ENCODE peak calls at places on chromosomes 6 and 20, in seven cellular contexts. One of them, this sample, is unnamed.

GRCh38 chr6:111717621-111718020 is 111.9 kb upstream of the TRAF3IP2 start:
- DNase-seq in cardiac fibroblast: no peak
- DNase-seq in breast epithelium: no peak
- DNase-seq in LNCaP clone FGC: no peak
- DNase-seq in body of pancreas: no peak
- DNase-seq in upper lobe of right lung: no peak
- DNase-seq in astrocyte of the spinal cord: no peak
- DNase-seq in this sample: no peak

GRCh38 chr6:122709922-122710512 is 69.5 kb upstream of the FABP7 start:
- DNase-seq in cardiac fibroblast: no peak
- DNase-seq in breast epithelium: no peak
- DNase-seq in LNCaP clone FGC: no peak
- DNase-seq in body of pancreas: no peak
- DNase-seq in upper lobe of right lung: no peak
- DNase-seq in astrocyte of the spinal cord: no peak
- DNase-seq in this sample: no peak

GRCh38 chr6:104483225-104483834 is 376.4 kb downstream of the HACE1 start:
- DNase-seq in cardiac fibroblast: peak
- DNase-seq in breast epithelium: no peak
- DNase-seq in LNCaP clone FGC: no peak
- DNase-seq in body of pancreas: no peak
- DNase-seq in upper lobe of right lung: no peak
- DNase-seq in astrocyte of the spinal cord: peak
- DNase-seq in this sample: peak

GRCh38 chr6:8764733-8765132 is 329.4 kb upstream of the SLC35B3 start:
- DNase-seq in cardiac fibroblast: no peak
- DNase-seq in breast epithelium: no peak
- DNase-seq in LNCaP clone FGC: no peak
- DNase-seq in body of pancreas: no peak
- DNase-seq in upper lobe of right lung: no peak
- DNase-seq in astrocyte of the spinal cord: no peak
- DNase-seq in this sample: no peak

GRCh38 chr20:22984611-22985010 is 50.5 kb upstream of the SSTR4 start:
- DNase-seq in cardiac fibroblast: no peak
- DNase-seq in breast epithelium: no peak
- DNase-seq in LNCaP clone FGC: no peak
- DNase-seq in body of pancreas: no peak
- DNase-seq in upper lobe of right lung: no peak
- DNase-seq in astrocyte of the spinal cord: no peak
- DNase-seq in this sample: no peak

GRCh38 chr6:1720620-1721322 is 111.1 kb downstream of the FOXC1 start:
- DNase-seq in cardiac fibroblast: no peak
- DNase-seq in breast epithelium: no peak
- DNase-seq in LNCaP clone FGC: peak
- DNase-seq in body of pancreas: no peak
- DNase-seq in upper lobe of right lung: no peak
- DNase-seq in astrocyte of the spinal cord: no peak
- DNase-seq in this sample: no peak

GRCh38 chr6:37520926-37521325 is 21.2 kb upstream of the CCDC167 start:
- DNase-seq in cardiac fibroblast: no peak
- DNase-seq in breast epithelium: no peak
- DNase-seq in LNCaP clone FGC: no peak
- DNase-seq in body of pancreas: no peak
- DNase-seq in upper lobe of right lung: no peak
- DNase-seq in astrocyte of the spinal cord: no peak
- DNase-seq in this sample: no peak

GRCh38 chr20:51422912-51423667 is 119.4 kb downstream of the NFATC2 start:
- DNase-seq in cardiac fibroblast: no peak
- DNase-seq in breast epithelium: no peak
- DNase-seq in LNCaP clone FGC: no peak
- DNase-seq in body of pancreas: no peak
- DNase-seq in upper lobe of right lung: no peak
- DNase-seq in astrocyte of the spinal cord: no peak
- DNase-seq in this sample: no peak

GRCh38 chr6:41859356-41859755 is 35.8 kb downstream of the USP49 start:
- DNase-seq in cardiac fibroblast: no peak
- DNase-seq in breast epithelium: no peak
- DNase-seq in LNCaP clone FGC: peak
- DNase-seq in body of pancreas: no peak
- DNase-seq in upper lobe of right lung: no peak
- DNase-seq in astrocyte of the spinal cord: no peak
- DNase-seq in this sample: no peak

GRCh38 chr6:106163966-106164877 is 78.1 kb downstream of the PRDM1 start:
- DNase-seq in cardiac fibroblast: peak
- DNase-seq in breast epithelium: no peak
- DNase-seq in LNCaP clone FGC: no peak
- DNase-seq in body of pancreas: no peak
- DNase-seq in upper lobe of right lung: peak
- DNase-seq in astrocyte of the spinal cord: peak
- DNase-seq in this sample: peak

GRCh38 chr6:157255079-157255478 is 68.2 kb downstream of the TMEM242 start:
- DNase-seq in cardiac fibroblast: no peak
- DNase-seq in breast epithelium: no peak
- DNase-seq in LNCaP clone FGC: no peak
- DNase-seq in body of pancreas: no peak
- DNase-seq in upper lobe of right lung: no peak
- DNase-seq in astrocyte of the spinal cord: no peak
- DNase-seq in this sample: no peak

DNA sequence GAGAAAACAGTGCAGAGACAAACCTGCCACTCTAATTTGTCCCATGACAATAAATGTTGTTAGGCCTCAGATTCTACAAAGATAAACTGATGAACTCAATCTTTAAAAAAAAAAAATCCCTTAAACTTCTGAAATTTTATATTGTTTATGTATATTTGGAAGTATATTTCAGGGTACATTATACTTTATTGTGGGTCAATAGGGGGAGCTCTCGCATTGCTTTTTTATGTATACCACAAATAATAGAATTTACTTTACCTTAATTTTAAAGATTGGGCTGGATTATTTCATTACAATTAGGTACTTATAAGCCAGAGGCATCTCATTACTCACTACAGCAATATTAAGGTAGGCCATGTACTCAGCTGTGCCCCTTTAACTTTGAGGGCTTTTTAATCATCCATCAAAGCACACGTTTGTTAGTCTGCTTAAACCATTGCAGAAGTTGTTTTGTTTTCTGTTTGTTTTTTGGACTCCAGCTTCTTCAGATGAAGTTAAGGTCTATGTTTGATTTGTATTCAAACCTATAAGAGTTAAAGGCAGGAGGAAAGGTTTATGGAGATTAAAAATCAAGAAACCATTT is 56.3 kb upstream of the EYA4 start:
- DNase-seq in cardiac fibroblast: peak
- DNase-seq in breast epithelium: no peak
- DNase-seq in LNCaP clone FGC: no peak
- DNase-seq in body of pancreas: no peak
- DNase-seq in upper lobe of right lung: no peak
- DNase-seq in astrocyte of the spinal cord: peak
- DNase-seq in this sample: peak
- TF ChIP-seq CTCF in cardiac fibroblast: peak
- TF ChIP-seq CTCF in breast epithelium: peak
- TF ChIP-seq CTCF in LNCaP clone FGC: peak
- TF ChIP-seq CTCF in body of pancreas: peak
- TF ChIP-seq CTCF in upper lobe of right lung: peak
- TF ChIP-seq CTCF in astrocyte of the spinal cord: peak
- TF ChIP-seq CTCF in this sample: peak

GRCh38 chr6:2900221-2900807 is 2.8 kb downstream of the SERPINB9 start:
- DNase-seq in cardiac fibroblast: no peak
- DNase-seq in breast epithelium: no peak
- DNase-seq in LNCaP clone FGC: no peak
- DNase-seq in body of pancreas: no peak
- DNase-seq in upper lobe of right lung: no peak
- DNase-seq in astrocyte of the spinal cord: no peak
- DNase-seq in this sample: no peak
- H3K4me3 ChIP-seq in cardiac fibroblast: peak
- H3K4me3 ChIP-seq in breast epithelium: no peak
- H3K4me3 ChIP-seq in LNCaP clone FGC: no peak
- H3K4me3 ChIP-seq in body of pancreas: no peak
- H3K4me3 ChIP-seq in upper lobe of right lung: peak
- H3K4me3 ChIP-seq in astrocyte of the spinal cord: no peak
- H3K4me3 ChIP-seq in this sample: no peak

DNA sequence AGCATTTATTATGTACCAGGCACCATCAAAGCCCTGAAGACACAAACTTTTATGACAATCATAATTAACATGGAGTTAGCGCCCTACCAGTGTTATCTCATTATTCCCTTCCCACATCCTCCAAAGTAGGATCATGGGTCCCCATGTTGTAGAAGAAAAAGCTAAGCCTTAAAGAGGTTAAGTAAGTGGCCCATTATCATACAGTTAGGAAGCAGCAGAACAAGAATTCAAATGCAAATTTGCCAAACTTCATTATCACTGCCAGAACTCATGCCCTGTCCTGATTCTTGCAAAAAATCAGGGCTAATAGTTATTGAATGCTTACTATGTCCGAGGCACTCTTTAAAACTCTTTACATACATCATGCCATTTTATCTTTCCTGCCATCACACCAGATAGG is 310.6 kb downstream of the ZNF217 start:
- DNase-seq in cardiac fibroblast: no peak
- DNase-seq in breast epithelium: no peak
- DNase-seq in LNCaP clone FGC: no peak
- DNase-seq in body of pancreas: no peak
- DNase-seq in upper lobe of right lung: no peak
- DNase-seq in astrocyte of the spinal cord: no peak
- DNase-seq in this sample: no peak
- TF ChIP-seq CTCF in cardiac fibroblast: no peak
- TF ChIP-seq CTCF in breast epithelium: no peak
- TF ChIP-seq CTCF in LNCaP clone FGC: no peak
- TF ChIP-seq CTCF in body of pancreas: no peak
- TF ChIP-seq CTCF in upper lobe of right lung: no peak
- TF ChIP-seq CTCF in astrocyte of the spinal cord: no peak
- TF ChIP-seq CTCF in this sample: no peak

DNA sequence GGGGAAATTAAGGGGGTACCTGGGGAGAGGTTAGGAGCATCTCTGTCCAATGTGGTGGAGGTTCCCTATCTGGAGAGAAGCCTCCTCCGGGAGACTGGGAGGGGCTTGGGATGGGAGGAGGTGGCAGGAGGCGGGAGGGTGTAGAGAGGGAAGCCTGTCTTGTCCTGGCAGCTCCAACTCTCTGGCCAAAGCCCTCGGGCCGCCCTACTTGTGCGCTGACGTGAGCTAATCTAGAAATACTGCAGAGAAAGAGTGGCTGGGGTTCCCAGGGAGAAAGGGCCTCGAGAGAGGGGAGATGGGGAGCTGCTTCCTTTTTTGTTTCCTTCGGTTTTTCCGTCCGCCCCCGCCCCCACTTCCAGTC is 1.6 kb upstream of the SLC32A1 start:
- DNase-seq in cardiac fibroblast: no peak
- DNase-seq in breast epithelium: no peak
- DNase-seq in LNCaP clone FGC: no peak
- DNase-seq in body of pancreas: no peak
- DNase-seq in upper lobe of right lung: no peak
- DNase-seq in astrocyte of the spinal cord: no peak
- DNase-seq in this sample: no peak
- H3K4me3 ChIP-seq in cardiac fibroblast: no peak
- H3K4me3 ChIP-seq in breast epithelium: no peak
- H3K4me3 ChIP-seq in LNCaP clone FGC: no peak
- H3K4me3 ChIP-seq in body of pancreas: no peak
- H3K4me3 ChIP-seq in upper lobe of right lung: no peak
- H3K4me3 ChIP-seq in astrocyte of the spinal cord: no peak
- H3K4me3 ChIP-seq in this sample: no peak

This sample was measured in AG10803.